ENCODE peak calls at places on chromosomes 4 and X, in six cellular contexts. W is upper lobe of right lung, S is GM12864, K is GM12865, P is astrocyte of the cerebellum, I is cardiac fibroblast. M is an unnamed sample.
A peak's percentile ranks its signal among the peaks of the same experiment; 100 is the strongest.

GRCh38 chr4:122602277-122603142 is 18.4 kb downstream of the IL21 start:
- DNase-seq in S (peak; percentile 21), W (no peak), K (peak; percentile 54), P (peak; percentile 29), I (peak; percentile 76), M (no peak)

GRCh38 chrX:153641575-153642312 is 5.3 kb upstream of the DUSP9 start:
- DNase-seq in P (no peak), S (no peak), K (no peak), I (no peak), W (no peak), M (no peak)

GRCh38 chrX:68842351-68842750 is 13.5 kb downstream of the EFNB1 start:
- DNase-seq in K (no peak), I (no peak), W (no peak), P (no peak), S (no peak), M (no peak)

GRCh38 chr4:182872886-182873285 is 44.3 kb downstream of the DCTD start:
- DNase-seq in W (no peak), P (no peak), S (no peak), K (no peak), I (no peak), M (no peak)

GRCh38 chr4:138938371-138938699 is 77.2 kb upstream of the NOCT start:
- DNase-seq in W (no peak), S (no peak), I (peak; percentile 64), K (peak; percentile 40), P (peak; percentile 66), M (no peak)

GRCh38 chr4:8707045-8707781 is 114.6 kb downstream of the CPZ start:
- DNase-seq in I (no peak), W (peak; percentile 46), K (no peak), S (no peak), P (no peak), M (no peak)

GRCh38 chr4:141702472-141703182 is 66.2 kb downstream of the IL15 start:
- DNase-seq in W (no peak), I (peak; percentile 30), P (no peak), K (peak; percentile 39), S (no peak), M (no peak)

GRCh38 chr4:40630335-40631021 is 814 bp upstream of the RBM47 start:
- DNase-seq in I (no peak), P (no peak), K (peak; percentile 86), W (peak; percentile 91), S (peak; percentile 83), M (no peak)

GRCh38 chrX:111555559-111555958 is 44.1 kb downstream of the SERTM2 start:
- DNase-seq in W (no peak), P (no peak), I (no peak), K (no peak), S (no peak), M (no peak)

GRCh38 chr4:73693816-73694215 is 46.6 kb upstream of the CXCL8 start:
- DNase-seq in W (no peak), S (no peak), K (no peak), I (peak; percentile 47), P (no peak), M (no peak)

GRCh38 chr4:48130100-48130499 is 4.0 kb downstream of the TXK start:
- DNase-seq in K (no peak), P (no peak), W (no peak), I (no peak), S (no peak), M (no peak)

GRCh38 chrX:14032383-14032782 is 2.7 kb upstream of the GEMIN8 start:
- DNase-seq in K (peak; percentile 67), P (peak; percentile 46), S (no peak), I (peak; percentile 70), W (no peak), M (no peak)

GRCh38 chrX:100636321-100636991 is at the start of gene TSPAN6:
- DNase-seq in W (peak; percentile 84), S (no peak), P (peak; percentile 74), K (peak; percentile 53), I (peak; percentile 90), M (no peak)

GRCh38 chr4:67327245-67327860 is 217.9 kb downstream of the CENPC start:
- DNase-seq in P (peak; percentile 38), W (no peak), S (peak; percentile 29), I (peak; percentile 70), K (peak; percentile 68), M (no peak)

GRCh38 chrX:106481341-106481740 is 130.4 kb upstream of the RADX start:
- DNase-seq in K (peak; percentile 51), P (peak; percentile 8), I (peak; percentile 65), W (no peak), S (peak; percentile 8), M (no peak)

GRCh38 chr4:108280072-108280471 is 111.3 kb upstream of the LEF1 start:
- DNase-seq in K (no peak), I (no peak), S (no peak), W (no peak), P (no peak), M (no peak)

GRCh38 chrX:134512566-134512965 is 52.6 kb downstream of the HPRT1 start:
- DNase-seq in P (peak; percentile 49), S (no peak), K (no peak), W (no peak), I (peak; percentile 89), M (no peak)

GRCh38 chrX:55161581-55161980 is 58.6 kb upstream of the PAGE5 start:
- DNase-seq in K (no peak), W (no peak), I (no peak), P (no peak), S (no peak), M (no peak)

GRCh38 chr4:145936142-145937020 is 2.2 kb downstream of the ZNF827 start:
- DNase-seq in P (no peak), S (peak; percentile 72), K (peak; percentile 92), I (peak; percentile 66), W (peak; percentile 87), M (no peak)

GRCh38 chr4:38071801-38072567 is 111.8 kb downstream of the PTTG2 start:
- DNase-seq in S (no peak), P (no peak), K (peak; percentile 38), W (peak; percentile 69), I (peak; percentile 54), M (no peak)

GRCh38 chr4:6751611-6752485 is 30.7 kb upstream of the KIAA0232 start:
- DNase-seq in S (no peak), K (no peak), W (no peak), P (no peak), I (no peak), M (no peak)

GRCh38 chr4:24727390-24727789 is 68.0 kb upstream of the SOD3 start:
- DNase-seq in S (no peak), K (no peak), I (no peak), W (no peak), P (no peak), M (no peak)
- H3K4me3 ChIP-seq in S (no peak overlapping the region), K (no peak overlapping the region), I (no peak overlapping the region), W (no peak overlapping the region), P (no peak overlapping the region), M (no peak overlapping the region)

DNA sequence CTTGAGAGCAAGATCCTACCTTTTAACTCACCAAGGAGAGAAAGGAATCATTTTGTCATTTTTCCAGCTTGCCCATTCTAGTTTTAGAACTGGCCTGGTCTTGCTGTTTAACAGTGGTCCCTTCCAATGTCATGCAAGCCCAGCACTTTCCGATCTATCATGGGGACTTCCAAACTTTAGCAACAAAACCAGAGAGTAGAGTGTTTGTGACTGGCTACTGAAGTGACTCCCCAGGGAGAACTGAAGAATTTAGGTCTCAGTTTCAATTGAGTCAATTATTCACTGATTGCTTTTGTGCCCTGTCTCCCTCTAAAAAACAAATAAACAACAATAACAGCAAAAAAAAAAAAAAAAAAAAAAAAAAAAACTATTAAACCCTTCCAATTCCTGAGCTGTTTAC is 108.3 kb downstream of the LHFPL1 start:
- DNase-seq in W (no peak), K (no peak), I (no peak), P (no peak), S (no peak), M (no peak)
- TF ChIP-seq CTCF in W (no peak), K (no peak), I (no peak), P (no peak), S (no peak), M (no peak)

GRCh38 chr4:76252271-76252653 is 741 bp downstream of the FAM47E start:
- DNase-seq in K (no peak), I (no peak), S (no peak), P (no peak), W (no peak), M (no peak)
- H3K4me3 ChIP-seq in K (no peak overlapping the region), I (no peak overlapping the region), S (no peak overlapping the region), P (peak overlapping the region; percentile 51), W (peak overlapping the region; percentile 61), M (no peak overlapping the region)

DNA sequence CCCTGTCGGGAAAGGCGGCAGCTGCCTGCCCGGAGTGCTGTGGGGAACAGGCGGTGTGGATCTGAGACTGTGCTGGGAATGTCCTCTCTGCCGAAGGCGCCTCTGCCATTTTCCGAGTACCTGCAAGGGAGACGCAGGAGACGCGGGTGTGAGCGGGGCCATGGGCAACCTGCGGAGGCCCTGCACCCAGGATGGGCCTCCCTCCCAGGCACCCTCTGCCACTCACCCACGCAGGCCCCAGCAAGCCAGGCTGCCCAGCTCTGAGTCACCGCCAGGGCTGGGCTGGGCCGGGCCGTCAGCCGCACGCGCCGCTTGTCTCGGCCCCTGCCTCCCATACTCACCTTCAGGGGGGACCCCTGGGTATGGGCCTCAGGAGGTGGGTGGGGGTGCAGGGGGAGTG is 3.5 kb upstream of the FGFR3 start:
- DNase-seq in W (no peak), S (no peak), I (no peak), K (no peak), P (no peak), M (no peak)
- TF ChIP-seq CTCF in W (no peak), S (no peak), I (no peak), K (no peak), P (no peak), M (no peak)